ENCODE peak calls at places on chromosomes 16 and 17, in four cellular contexts. S is IMR-90; J is colonic mucosa; Q is CD8-positive, alpha-beta memory T cell. Z is an unnamed sample.

GRCh38 chr16:67249178-67249759 is 490 bp downstream of the SLC9A5 start:
- DNase-seq in J (no peak), Q (no peak), S (no peak), Z (no peak)

GRCh38 chr17:49195746-49196145 is 14.6 kb downstream of the GNGT2 start:
- DNase-seq in J (no peak), Q (no peak), S (no peak), Z (no peak)

GRCh38 chr16:77869997-77870813 is 81.8 kb downstream of the VAT1L start:
- DNase-seq in J (peak; percentile 66), S (no peak), Q (no peak), Z (no peak)

GRCh38 chr16:726438-727290 is at the start of the genes CCDC78 and HAGHL:
- DNase-seq in J (peak; percentile 80), Q (peak; percentile 64), S (peak; percentile 34), Z (peak; percentile 73)

GRCh38 chr17:81340606-81341346 is 45.7 kb upstream of the SLC38A10 start:
- DNase-seq in J (no peak), Q (no peak), S (no peak), Z (no peak)

GRCh38 chr16:85963746-85964370 is 64.9 kb downstream of the IRF8 start:
- DNase-seq in S (no peak), J (no peak), Q (no peak), Z (no peak)

GRCh38 chr16:46857261-46857962 is 26.4 kb upstream of the C16orf87 start:
- DNase-seq in S (peak; percentile 82), Q (no peak), J (peak; percentile 30), Z (no peak)

GRCh38 chr17:65455972-65456343 is 105.5 kb downstream of the AXIN2 start:
- DNase-seq in S (peak; percentile 1), J (peak; percentile 34), Q (no peak), Z (no peak)

GRCh38 chr17:4497101-4497824 is 1.4 kb upstream of the SPNS2 start:
- DNase-seq in J (no peak), S (peak; percentile 52), Q (no peak), Z (no peak)

GRCh38 chr17:75843577-75844529 is at the start of gene UNC13D:
- DNase-seq in Q (peak; percentile 55), S (no peak), J (peak; percentile 60), Z (peak; percentile 90)

GRCh38 chr17:67569873-67570272 is 147.9 kb upstream of the NOL11 start:
- DNase-seq in Q (no peak), S (no peak), J (no peak), Z (no peak)

GRCh38 chr17:34318474-34318873 is 761 bp upstream of the CCL8 start:
- DNase-seq in S (no peak), Q (no peak), J (no peak), Z (no peak)

GRCh38 chr17:50111687-50112655 is 16.8 kb downstream of the PDK2 start:
- DNase-seq in S (no peak), Q (no peak), J (no peak), Z (peak; percentile 64)

GRCh38 chr17:31015639-31016038 is 44.8 kb downstream of the RNF135 start:
- DNase-seq in S (no peak), J (no peak), Q (no peak), Z (no peak)

GRCh38 chr16:68469728-68470460 is 21.6 kb upstream of the SMPD3 start:
- DNase-seq in J (no peak), S (no peak), Q (no peak), Z (no peak)

GRCh38 chr16:12255919-12256665 is 279.6 kb downstream of the SNX29 start:
- DNase-seq in S (no peak), Q (no peak), J (no peak), Z (no peak)

GRCh38 chr16:85475233-85475632 is 137.9 kb upstream of the GSE1 start:
- DNase-seq in Q (no peak), J (no peak), S (no peak), Z (no peak)

GRCh38 chr16:21172650-21173049 is 14.2 kb downstream of the LDAF1 start:
- DNase-seq in J (no peak), S (no peak), Q (no peak), Z (no peak)

GRCh38 chr17:75047398-75048098 is 523 bp downstream of the KCTD2 start:
- DNase-seq in Q (peak; percentile 26), J (peak; percentile 50), S (no peak), Z (peak; percentile 75)

GRCh38 chr17:57548421-57549385 is 196.4 kb downstream of the CCDC182 start:
- DNase-seq in Q (no peak), S (no peak), J (no peak), Z (no peak)

GRCh38 chr16:20004931-20005330 is 68.8 kb downstream of the GPR139 start:
- DNase-seq in J (no peak), S (no peak), Q (no peak), Z (no peak)

GRCh38 chr17:2123467-2124251 is 68.8 kb downstream of the HIC1 start:
- DNase-seq in S (peak; percentile 34), Q (no peak), J (peak; percentile 69), Z (no peak)

GRCh38 chr17:39752241-39752831 is 14.6 kb downstream of the GRB7 start:
- DNase-seq in J (no peak), S (no peak), Q (no peak), Z (no peak)

GRCh38 chr17:41325126-41325525 is 9.6 kb upstream of the KRTAP17-1 start:
- DNase-seq in J (no peak), Q (no peak), S (no peak), Z (no peak)

GRCh38 chr16:85931596-85932402 is 32.8 kb downstream of the IRF8 start:
- DNase-seq in S (no peak), Q (no peak), J (no peak), Z (no peak)

GRCh38 chr17:82175166-82175565 is 37.5 kb downstream of the CCDC57 start:
- DNase-seq in S (no peak), J (no peak), Q (no peak), Z (no peak)

GRCh38 chr16:1271380-1271749 is 15.5 kb downstream of the TPSD1 start:
- DNase-seq in Q (no peak), J (no peak), S (no peak), Z (no peak)

GRCh38 chr17:82228278-82228841 is 482 bp upstream of the SLC16A3 start:
- DNase-seq in S (no peak), J (peak; percentile 78), Q (peak; percentile 47), Z (peak; percentile 83)

GRCh38 chr16:66703359-66704215 is 7.0 kb upstream of the CMTM4 start:
- DNase-seq in S (no peak), Q (no peak), J (no peak), Z (no peak)

GRCh38 chr17:59838196-59838911 is 54.4 kb downstream of the TUBD1 start:
- DNase-seq in J (peak; percentile 47), S (no peak), Q (no peak), Z (no peak)

GRCh38 chr16:82943371-82943770 is 316.6 kb downstream of the CDH13 start:
- DNase-seq in Q (no peak), S (peak; percentile 32), J (no peak), Z (no peak)

GRCh38 chr16:1330260-1330914 is 3.1 kb upstream of the BAIAP3 start:
- DNase-seq in Q (no peak), J (no peak), S (no peak), Z (no peak)

GRCh38 chr16:71441348-71441781 is 489 bp downstream of the TLE7 start:
- DNase-seq in J (no peak), S (no peak), Q (no peak), Z (no peak)

GRCh38 chr17:48123111-48123510 is 15.5 kb downstream of the SNX11 start:
- DNase-seq in Q (no peak), J (no peak), S (no peak), Z (no peak)

GRCh38 chr17:77882481-77883212 is 75.9 kb upstream of the TNRC6C start:
- DNase-seq in J (peak; percentile 51), S (peak; percentile 61), Q (peak; percentile 84), Z (peak; percentile 72)

GRCh38 chr16:15811416-15811777 is 45.4 kb downstream of the MYH11 start:
- DNase-seq in Q (no peak), J (no peak), S (no peak), Z (no peak)
- H3K9me3 ChIP-seq in Q (no peaks in the 10 kb centered on the region), J (no peaks in the 10 kb centered on the region), S (peaks cover 5% of the 10 kb centered on the region), Z (no peaks in the 10 kb centered on the region)

DNA sequence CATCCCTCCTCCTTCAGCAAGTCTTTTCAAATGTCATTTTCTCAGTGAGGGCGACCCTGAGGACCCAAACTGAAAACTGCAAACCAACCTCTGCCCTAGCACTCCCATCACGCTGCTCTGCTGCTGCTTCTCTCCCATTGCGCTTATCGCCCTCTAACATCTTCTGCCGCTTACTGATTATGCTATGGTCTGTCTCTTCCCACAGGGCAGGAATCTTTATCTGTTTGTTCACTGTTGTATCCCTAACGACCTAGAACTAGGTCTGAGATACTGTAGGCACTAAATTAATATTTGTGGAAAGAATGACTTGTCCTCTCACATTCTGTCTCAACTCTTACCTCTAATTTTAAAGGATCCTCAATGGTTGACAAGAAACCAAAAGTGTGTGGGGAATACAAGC is 12.5 kb downstream of the ZSCAN32 start:
- DNase-seq in Q (no peak), S (no peak), J (no peak), Z (no peak)
- H3K9me3 ChIP-seq in Q (peaks cover 34% of the 10 kb centered on the region), S (peaks cover 63% of the 10 kb centered on the region), J (peaks cover 10% of the 10 kb centered on the region), Z (no peaks in the 10 kb centered on the region)

DNA sequence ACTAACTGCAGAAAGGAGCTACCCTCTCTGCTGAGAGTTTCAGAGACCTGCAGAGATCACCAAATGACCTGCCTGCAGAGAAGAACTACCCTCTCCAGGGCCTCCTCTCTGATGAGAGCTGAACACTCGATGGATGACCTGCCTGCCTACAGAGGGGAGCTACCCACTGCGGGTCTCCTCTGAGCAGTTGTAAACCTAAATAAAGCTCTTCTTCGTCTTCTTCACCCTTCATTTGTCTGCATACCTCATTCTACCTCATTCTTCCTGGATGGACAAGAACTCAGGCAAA is 24.2 kb downstream of the SSH2 start:
- DNase-seq in J (no peak), Q (no peak), S (no peak), Z (no peak)
- H3K9me3 ChIP-seq in J (no peaks in the 10 kb centered on the region), Q (no peaks in the 10 kb centered on the region), S (peaks cover 6% of the 10 kb centered on the region), Z (no peaks in the 10 kb centered on the region)

GRCh38 chr17:79681101-79681621 is 49.6 kb upstream of the ENPP7 start:
- DNase-seq in S (no peak), J (no peak), Q (no peak), Z (no peak)
- H3K9me3 ChIP-seq in S (no peaks in the 10 kb centered on the region), J (no peaks in the 10 kb centered on the region), Q (no peaks in the 10 kb centered on the region), Z (no peaks in the 10 kb centered on the region)

Z was measured in left lung.